ENCODE peak calls at places on chromosomes 1 and 21, in ten cellular contexts. One of them, this sample, is unnamed.

GRCh38 chr1:41315482-41315823 is 45.8 kb upstream of the FOXO6 start:
- DNase-seq in body of pancreas: no peak
- DNase-seq in kidney: no peak
- DNase-seq in right lobe of liver: no peak
- DNase-seq in mammary epithelial cell: no peak
- DNase-seq in mucosa of descending colon: no peak
- DNase-seq in cardiac muscle cell: no peak
- DNase-seq in BE2C: no peak
- DNase-seq in neural progenitor cell: no peak
- DNase-seq in cardiac fibroblast: peak
- DNase-seq in this sample: no peak

GRCh38 chr1:99963041-99963795 is 6.6 kb upstream of the SLC35A3 start:
- DNase-seq in body of pancreas: no peak
- DNase-seq in kidney: no peak
- DNase-seq in right lobe of liver: no peak
- DNase-seq in mammary epithelial cell: peak
- DNase-seq in mucosa of descending colon: no peak
- DNase-seq in cardiac muscle cell: no peak
- DNase-seq in BE2C: no peak
- DNase-seq in neural progenitor cell: no peak
- DNase-seq in cardiac fibroblast: peak
- DNase-seq in this sample: no peak

GRCh38 chr1:171884475-171884874 is 43.2 kb downstream of the DNM3 start:
- DNase-seq in body of pancreas: no peak
- DNase-seq in kidney: no peak
- DNase-seq in right lobe of liver: no peak
- DNase-seq in mammary epithelial cell: peak
- DNase-seq in mucosa of descending colon: no peak
- DNase-seq in cardiac muscle cell: no peak
- DNase-seq in BE2C: no peak
- DNase-seq in neural progenitor cell: no peak
- DNase-seq in cardiac fibroblast: no peak
- DNase-seq in this sample: no peak

GRCh38 chr1:203465943-203466342 is 9.7 kb upstream of the PRELP start:
- DNase-seq in body of pancreas: no peak
- DNase-seq in kidney: peak
- DNase-seq in right lobe of liver: no peak
- DNase-seq in mammary epithelial cell: no peak
- DNase-seq in mucosa of descending colon: no peak
- DNase-seq in cardiac muscle cell: peak
- DNase-seq in BE2C: no peak
- DNase-seq in neural progenitor cell: peak
- DNase-seq in cardiac fibroblast: no peak
- DNase-seq in this sample: no peak

GRCh38 chr1:193115629-193116227 is 6.1 kb upstream of the CDC73 start:
- DNase-seq in body of pancreas: peak
- DNase-seq in kidney: no peak
- DNase-seq in right lobe of liver: peak
- DNase-seq in mammary epithelial cell: peak
- DNase-seq in mucosa of descending colon: no peak
- DNase-seq in cardiac muscle cell: peak
- DNase-seq in BE2C: no peak
- DNase-seq in neural progenitor cell: no peak
- DNase-seq in cardiac fibroblast: peak
- DNase-seq in this sample: no peak

GRCh38 chr21:41562101-41563000 is 54.4 kb upstream of the TMPRSS2 start:
- DNase-seq in body of pancreas: peak
- DNase-seq in kidney: peak
- DNase-seq in right lobe of liver: peak
- DNase-seq in mammary epithelial cell: no peak
- DNase-seq in mucosa of descending colon: peak
- DNase-seq in cardiac muscle cell: no peak
- DNase-seq in BE2C: no peak
- DNase-seq in neural progenitor cell: no peak
- DNase-seq in cardiac fibroblast: peak
- DNase-seq in this sample: no peak

GRCh38 chr1:226748306-226748705 is 9.2 kb upstream of the ITPKB start:
- DNase-seq in body of pancreas: no peak
- DNase-seq in kidney: no peak
- DNase-seq in right lobe of liver: no peak
- DNase-seq in mammary epithelial cell: no peak
- DNase-seq in mucosa of descending colon: no peak
- DNase-seq in cardiac muscle cell: no peak
- DNase-seq in BE2C: no peak
- DNase-seq in neural progenitor cell: no peak
- DNase-seq in cardiac fibroblast: no peak
- DNase-seq in this sample: no peak

GRCh38 chr1:100461222-100461621 is 76.7 kb upstream of the GPR88 start:
- DNase-seq in body of pancreas: peak
- DNase-seq in kidney: no peak
- DNase-seq in right lobe of liver: no peak
- DNase-seq in mammary epithelial cell: no peak
- DNase-seq in mucosa of descending colon: no peak
- DNase-seq in cardiac muscle cell: no peak
- DNase-seq in BE2C: peak
- DNase-seq in neural progenitor cell: peak
- DNase-seq in cardiac fibroblast: no peak
- DNase-seq in this sample: peak

GRCh38 chr1:53332833-53333232 is 5.0 kb upstream of the LRP8 start:
- DNase-seq in body of pancreas: no peak
- DNase-seq in kidney: peak
- DNase-seq in right lobe of liver: no peak
- DNase-seq in mammary epithelial cell: no peak
- DNase-seq in mucosa of descending colon: no peak
- DNase-seq in cardiac muscle cell: no peak
- DNase-seq in BE2C: no peak
- DNase-seq in neural progenitor cell: no peak
- DNase-seq in cardiac fibroblast: no peak
- DNase-seq in this sample: no peak

GRCh38 chr1:77026126-77026525 is 158.8 kb downstream of the ST6GALNAC5 start:
- DNase-seq in body of pancreas: no peak
- DNase-seq in kidney: no peak
- DNase-seq in right lobe of liver: no peak
- DNase-seq in mammary epithelial cell: no peak
- DNase-seq in mucosa of descending colon: no peak
- DNase-seq in cardiac muscle cell: no peak
- DNase-seq in BE2C: no peak
- DNase-seq in neural progenitor cell: no peak
- DNase-seq in cardiac fibroblast: no peak
- DNase-seq in this sample: no peak

GRCh38 chr21:36052860-36053766 is 7.2 kb downstream of the SETD4 start:
- DNase-seq in body of pancreas: no peak
- DNase-seq in kidney: no peak
- DNase-seq in right lobe of liver: no peak
- DNase-seq in mammary epithelial cell: no peak
- DNase-seq in mucosa of descending colon: no peak
- DNase-seq in cardiac muscle cell: no peak
- DNase-seq in BE2C: no peak
- DNase-seq in neural progenitor cell: no peak
- DNase-seq in cardiac fibroblast: no peak
- DNase-seq in this sample: no peak

GRCh38 chr1:226973371-226973897 is 33.3 kb downstream of the COQ8A start:
- DNase-seq in body of pancreas: peak
- DNase-seq in kidney: peak
- DNase-seq in right lobe of liver: no peak
- DNase-seq in mammary epithelial cell: no peak
- DNase-seq in mucosa of descending colon: no peak
- DNase-seq in cardiac muscle cell: no peak
- DNase-seq in BE2C: peak
- DNase-seq in neural progenitor cell: no peak
- DNase-seq in cardiac fibroblast: no peak
- DNase-seq in this sample: no peak

GRCh38 chr1:156691216-156691615 is 14.0 kb upstream of the NES start:
- DNase-seq in body of pancreas: no peak
- DNase-seq in kidney: no peak
- DNase-seq in right lobe of liver: no peak
- DNase-seq in mammary epithelial cell: no peak
- DNase-seq in mucosa of descending colon: no peak
- DNase-seq in cardiac muscle cell: no peak
- DNase-seq in BE2C: no peak
- DNase-seq in neural progenitor cell: no peak
- DNase-seq in cardiac fibroblast: no peak
- DNase-seq in this sample: no peak

GRCh38 chr21:44519346-44520325 is 20.4 kb downstream of the KRTAP10-1 start:
- DNase-seq in body of pancreas: no peak
- DNase-seq in kidney: peak
- DNase-seq in right lobe of liver: no peak
- DNase-seq in mammary epithelial cell: no peak
- DNase-seq in mucosa of descending colon: peak
- DNase-seq in cardiac muscle cell: no peak
- DNase-seq in BE2C: no peak
- DNase-seq in neural progenitor cell: no peak
- DNase-seq in cardiac fibroblast: no peak
- DNase-seq in this sample: no peak

GRCh38 chr21:44516828-44517174 is 23.2 kb downstream of the KRTAP10-1 start:
- DNase-seq in body of pancreas: no peak
- DNase-seq in kidney: peak
- DNase-seq in right lobe of liver: no peak
- DNase-seq in mammary epithelial cell: no peak
- DNase-seq in mucosa of descending colon: peak
- DNase-seq in cardiac muscle cell: no peak
- DNase-seq in BE2C: no peak
- DNase-seq in neural progenitor cell: no peak
- DNase-seq in cardiac fibroblast: no peak
- DNase-seq in this sample: no peak

GRCh38 chr21:44520326-44521300 is 19.4 kb downstream of the KRTAP10-1 start:
- DNase-seq in body of pancreas: no peak
- DNase-seq in kidney: peak
- DNase-seq in right lobe of liver: no peak
- DNase-seq in mammary epithelial cell: no peak
- DNase-seq in mucosa of descending colon: no peak
- DNase-seq in cardiac muscle cell: no peak
- DNase-seq in BE2C: peak
- DNase-seq in neural progenitor cell: no peak
- DNase-seq in cardiac fibroblast: no peak
- DNase-seq in this sample: no peak

GRCh38 chr21:44517175-44517899 is 22.7 kb downstream of the KRTAP10-1 start:
- DNase-seq in body of pancreas: peak
- DNase-seq in kidney: peak
- DNase-seq in right lobe of liver: no peak
- DNase-seq in mammary epithelial cell: no peak
- DNase-seq in mucosa of descending colon: peak
- DNase-seq in cardiac muscle cell: peak
- DNase-seq in BE2C: peak
- DNase-seq in neural progenitor cell: no peak
- DNase-seq in cardiac fibroblast: peak
- DNase-seq in this sample: peak

DNA sequence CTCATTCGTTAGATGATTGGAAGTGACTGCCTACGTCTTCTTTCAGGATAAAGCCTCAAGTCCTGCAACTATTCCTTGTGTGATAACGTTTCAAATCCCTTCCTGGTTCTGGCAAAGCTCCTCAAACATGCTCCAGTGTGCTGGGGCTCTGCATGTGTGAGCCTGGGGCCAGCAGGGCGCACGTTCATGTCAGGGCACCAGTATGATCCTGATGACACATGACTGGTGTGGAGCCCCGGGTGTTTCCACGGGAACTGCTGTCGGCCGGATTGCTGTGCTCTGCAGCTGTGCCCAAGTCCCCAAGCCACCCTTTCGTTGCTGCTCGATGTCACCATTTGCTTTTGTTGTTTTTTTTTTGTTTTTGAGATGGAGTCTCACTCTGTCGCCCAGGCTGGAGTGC is 21.3 kb downstream of the KRTAP10-1 start:
- DNase-seq in body of pancreas: no peak
- DNase-seq in kidney: peak
- DNase-seq in right lobe of liver: no peak
- DNase-seq in mammary epithelial cell: no peak
- DNase-seq in mucosa of descending colon: no peak
- DNase-seq in cardiac muscle cell: no peak
- DNase-seq in BE2C: peak
- DNase-seq in neural progenitor cell: no peak
- DNase-seq in cardiac fibroblast: no peak
- DNase-seq in this sample: no peak
- TF ChIP-seq CTCF in body of pancreas: no peak
- TF ChIP-seq CTCF in kidney: no peak
- TF ChIP-seq CTCF in right lobe of liver: no peak
- TF ChIP-seq CTCF in mammary epithelial cell: no peak
- TF ChIP-seq CTCF in mucosa of descending colon: no peak
- TF ChIP-seq CTCF in cardiac muscle cell: no peak
- TF ChIP-seq CTCF in BE2C: no peak
- TF ChIP-seq CTCF in neural progenitor cell: no peak
- TF ChIP-seq CTCF in cardiac fibroblast: no peak
- TF ChIP-seq CTCF in this sample: no peak

DNA sequence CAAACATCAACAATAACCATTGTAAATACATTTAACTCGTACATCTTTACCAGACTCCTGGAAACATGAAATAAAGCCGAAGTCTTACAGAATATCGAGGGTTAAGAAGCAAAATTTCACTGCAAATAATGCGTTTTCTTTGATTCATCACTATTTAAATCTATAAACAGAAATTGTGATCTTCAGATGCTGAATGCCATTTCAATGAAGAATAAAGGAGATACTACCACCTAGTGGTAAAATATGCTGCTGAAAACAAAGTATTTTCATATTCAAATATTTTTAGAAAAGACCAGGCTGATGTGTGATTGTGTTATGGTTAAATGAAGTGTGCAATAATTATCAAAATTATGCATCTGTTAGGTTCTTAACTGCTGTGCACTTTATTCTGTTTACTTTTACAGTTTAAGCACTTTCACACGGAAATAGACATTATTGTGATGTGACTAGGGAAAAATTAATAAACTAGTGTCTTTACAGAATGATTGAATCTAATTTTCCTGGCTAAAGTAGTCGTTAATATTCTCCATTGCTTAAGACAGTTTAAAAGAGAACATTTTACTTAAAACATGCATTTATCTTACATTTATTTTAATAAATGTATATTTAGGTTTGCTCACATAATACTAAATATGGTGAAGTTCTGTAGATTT is 1093.1 kb downstream of the MRPL39 start:
- DNase-seq in body of pancreas: no peak
- DNase-seq in kidney: no peak
- DNase-seq in right lobe of liver: no peak
- DNase-seq in mammary epithelial cell: no peak
- DNase-seq in mucosa of descending colon: no peak
- DNase-seq in cardiac muscle cell: peak
- DNase-seq in BE2C: no peak
- DNase-seq in neural progenitor cell: no peak
- DNase-seq in cardiac fibroblast: peak
- DNase-seq in this sample: peak
- H3K4me3 ChIP-seq in body of pancreas: no peak
- H3K4me3 ChIP-seq in kidney: no peak
- H3K4me3 ChIP-seq in right lobe of liver: no peak
- H3K4me3 ChIP-seq in mammary epithelial cell: no peak
- H3K4me3 ChIP-seq in mucosa of descending colon: no peak
- H3K4me3 ChIP-seq in cardiac muscle cell: no peak
- H3K4me3 ChIP-seq in BE2C: no peak
- H3K4me3 ChIP-seq in neural progenitor cell: no peak
- H3K4me3 ChIP-seq in cardiac fibroblast: no peak
- H3K4me3 ChIP-seq in this sample: no peak

GRCh38 chr1:154104433-154105082 is 50.3 kb downstream of the NUP210L start:
- DNase-seq in body of pancreas: no peak
- DNase-seq in kidney: no peak
- DNase-seq in right lobe of liver: no peak
- DNase-seq in mammary epithelial cell: no peak
- DNase-seq in mucosa of descending colon: no peak
- DNase-seq in cardiac muscle cell: no peak
- DNase-seq in BE2C: no peak
- DNase-seq in neural progenitor cell: peak
- DNase-seq in cardiac fibroblast: no peak
- DNase-seq in this sample: no peak
- TF ChIP-seq CTCF in body of pancreas: no peak
- TF ChIP-seq CTCF in kidney: no peak
- TF ChIP-seq CTCF in right lobe of liver: peak
- TF ChIP-seq CTCF in mammary epithelial cell: peak
- TF ChIP-seq CTCF in mucosa of descending colon: no peak
- TF ChIP-seq CTCF in cardiac muscle cell: no peak
- TF ChIP-seq CTCF in BE2C: no peak
- TF ChIP-seq CTCF in neural progenitor cell: peak
- TF ChIP-seq CTCF in cardiac fibroblast: no peak
- TF ChIP-seq CTCF in this sample: no peak

GRCh38 chr1:66980745-66981367 is 56.1 kb downstream of the MIER1 start:
- DNase-seq in body of pancreas: peak
- DNase-seq in kidney: no peak
- DNase-seq in right lobe of liver: no peak
- DNase-seq in mammary epithelial cell: peak
- DNase-seq in mucosa of descending colon: no peak
- DNase-seq in cardiac muscle cell: no peak
- DNase-seq in BE2C: no peak
- DNase-seq in neural progenitor cell: no peak
- DNase-seq in cardiac fibroblast: peak
- DNase-seq in this sample: no peak
- H3K4me3 ChIP-seq in body of pancreas: no peak
- H3K4me3 ChIP-seq in kidney: peak
- H3K4me3 ChIP-seq in right lobe of liver: no peak
- H3K4me3 ChIP-seq in mammary epithelial cell: no peak
- H3K4me3 ChIP-seq in mucosa of descending colon: no peak
- H3K4me3 ChIP-seq in cardiac muscle cell: no peak
- H3K4me3 ChIP-seq in BE2C: no peak
- H3K4me3 ChIP-seq in neural progenitor cell: no peak
- H3K4me3 ChIP-seq in cardiac fibroblast: no peak
- H3K4me3 ChIP-seq in this sample: peak

This sample was measured in A673.